ENCODE peak calls at places on chromosome 20, in six cellular contexts. C, H, B, V, R and D are unnamed samples.

GRCh38 chr20:6008254-6008653 is 45.6 kb downstream of the LRRN4 start:
- DNase-seq in H (peak), C (no peak), R (no peak), V (peak), B (no peak), D (no peak)

GRCh38 chr20:19975436-19975799 is 41.7 kb upstream of the NAA20 start:
- DNase-seq in C (no peak), H (no peak), R (no peak), B (no peak), V (peak), D (no peak)

GRCh38 chr20:50320005-50320909 is 129.6 kb downstream of the CEBPB start:
- DNase-seq in H (no peak), R (no peak), B (no peak), C (no peak), V (no peak), D (no peak)

GRCh38 chr20:58293453-58293852 is 16.1 kb upstream of the RAB22A start:
- DNase-seq in C (no peak), H (no peak), R (peak), V (no peak), B (no peak), D (no peak)

GRCh38 chr20:32497589-32498224 is 87.4 kb downstream of the NOL4L start:
- DNase-seq in B (no peak), C (no peak), V (no peak), H (no peak), R (no peak), D (no peak)

GRCh38 chr20:13312300-13312699 is 91.2 kb downstream of the ISM1 start:
- DNase-seq in R (no peak), C (no peak), B (no peak), H (no peak), V (peak), D (no peak)

GRCh38 chr20:1299522-1299921 is 29.4 kb downstream of the SDCBP2 start:
- DNase-seq in V (no peak), C (no peak), B (no peak), R (no peak), H (no peak), D (no peak)

GRCh38 chr20:6053776-6054688 is at the start of gene LRRN4:
- DNase-seq in B (no peak), H (no peak), C (no peak), V (no peak), R (no peak), D (no peak)

GRCh38 chr20:49346682-49347081 is 68.8 kb upstream of the ZNFX1 start:
- DNase-seq in H (no peak), R (no peak), V (no peak), B (no peak), C (no peak), D (no peak)

GRCh38 chr20:51696304-51697118 is 71.7 kb downstream of the ATP9A start:
- DNase-seq in H (peak), V (no peak), R (no peak), B (no peak), C (no peak), D (no peak)

GRCh38 chr20:37430778-37431460 is 85.0 kb downstream of the SRC start:
- DNase-seq in H (no peak), R (no peak), C (no peak), B (no peak), V (no peak), D (no peak)

GRCh38 chr20:21022925-21023324 is 83.2 kb downstream of the LINC00237 start:
- DNase-seq in V (no peak), B (no peak), R (no peak), H (no peak), C (no peak), D (no peak)

GRCh38 chr20:9015984-9016324 is 52.9 kb upstream of the PLCB4 start:
- DNase-seq in V (peak), B (no peak), C (no peak), R (no peak), H (no peak), D (no peak)

GRCh38 chr20:44646023-44646640 is 5.4 kb downstream of the ADA start:
- DNase-seq in H (no peak), R (peak), V (no peak), C (no peak), B (no peak), D (no peak)

GRCh38 chr20:44733341-44734069 is 12.2 kb upstream of the KCNK15 start:
- DNase-seq in H (peak), B (peak), V (peak), C (peak), R (peak), D (peak)

GRCh38 chr20:10250902-10251301 is 32.3 kb downstream of the SNAP25 start:
- DNase-seq in R (no peak), C (no peak), B (no peak), H (no peak), V (no peak), D (no peak)